ENCODE peak calls at places on chromosomes 2 and 18, in nine cellular contexts. Y is iPS DF 19.7; B is posterior cingulate gyrus; A is stimulated activated CD8-positive, alpha-beta memory T cell treated with anti-CD3 and anti-CD28 coated beads, Interleukin-12 subunit alpha, Interleukin-12 subunit beta, amount 100 ng/mL, for 1 hour; R is A673; I is NCI-H774; S is B cell; W is activated T-helper 1 cell treated with anti-CD3 and anti-CD28 coated beads, Interleukin-2, amount 50 U/mL, for 16 hours; M is hepatic stellate cell. X is an unnamed sample.

GRCh38 chr2:48126180-48126579 is 219.9 kb upstream of the FBXO11 start:
- DNase-seq in Y (no peak), B (peak; percentile 68), A (no peak), R (no peak), I (no peak), S (no peak), W (no peak), M (no peak), X (no peak)

GRCh38 chr2:17934721-17935120 is 56.3 kb downstream of the KCNS3 start:
- DNase-seq in Y (no peak), B (no peak), A (no peak), R (no peak), I (no peak), S (no peak), W (no peak), M (peak; percentile 78), X (no peak)

GRCh38 chr18:7464245-7464966 is 102.7 kb upstream of the PTPRM start:
- DNase-seq in Y (no peak), B (no peak), A (no peak), R (no peak), I (no peak), S (no peak), W (no peak), M (no peak), X (no peak)

GRCh38 chr2:208077286-208077685 is 47.0 kb downstream of the CRYGD start:
- DNase-seq in Y (no peak), B (no peak), A (no peak), R (no peak), I (no peak), S (no peak), W (no peak), M (peak; percentile 26), X (no peak)

GRCh38 chr2:1986166-1986565 is 241.9 kb upstream of the PXDN start:
- DNase-seq in Y (no peak), B (no peak), A (no peak), R (no peak), I (no peak), S (no peak), W (no peak), M (no peak), X (no peak)

GRCh38 chr2:156466739-156467405 is 30.7 kb downstream of the GPD2 start:
- DNase-seq in Y (no peak), B (no peak), A (no peak), R (no peak), I (no peak), S (no peak), W (no peak), M (no peak), X (no peak)

GRCh38 chr2:158664987-158665386 is 130.1 kb upstream of the DAPL1 start:
- DNase-seq in Y (no peak), B (peak; percentile 59), A (no peak), R (no peak), I (no peak), S (no peak), W (no peak), M (peak; percentile 32), X (no peak)

GRCh38 chr2:28471701-28472236 is 24.1 kb upstream of the PLB1 start:
- DNase-seq in Y (no peak), B (no peak), A (no peak), R (no peak), I (no peak), S (no peak), W (no peak), M (no peak), X (no peak)

GRCh38 chr2:207162319-207162718 is 3.4 kb downstream of the KLF7 start:
- DNase-seq in Y (no peak), B (no peak), A (no peak), R (no peak), I (no peak), S (no peak), W (no peak), M (no peak), X (no peak)

GRCh38 chr2:68948695-68949094 is 4.0 kb downstream of the GKN2 start:
- DNase-seq in Y (no peak), B (no peak), A (no peak), R (no peak), I (no peak), S (no peak), W (no peak), M (no peak), X (no peak)

GRCh38 chr18:58970943-58971799 is 106.5 kb downstream of the ZNF532 start:
- DNase-seq in Y (no peak), B (no peak), A (no peak), R (no peak), I (no peak), S (no peak), W (no peak), M (no peak), X (no peak)

GRCh38 chr2:41972179-41972578 is 75.6 kb upstream of the PKDCC start:
- DNase-seq in Y (no peak), B (no peak), A (no peak), R (no peak), I (no peak), S (no peak), W (no peak), M (no peak), X (no peak)

GRCh38 chr2:35946431-35946991 is 409.1 kb upstream of the CRIM1 start:
- DNase-seq in Y (no peak), B (no peak), A (no peak), R (no peak), I (no peak), S (no peak), W (no peak), M (no peak), X (no peak)

GRCh38 chr2:10054424-10054823 is 11.1 kb downstream of the KLF11 start:
- DNase-seq in Y (no peak), B (no peak), A (no peak), R (no peak), I (no peak), S (no peak), W (no peak), M (no peak), X (no peak)

GRCh38 chr2:70785137-70785911 is 5.1 kb downstream of the FIGLA start:
- DNase-seq in Y (no peak), B (peak; percentile 63), A (no peak), R (peak; percentile 64), I (no peak), S (no peak), W (no peak), M (peak; percentile 19), X (peak; percentile 47)

GRCh38 chr2:107418713-107419112 is 408.0 kb upstream of the RGPD4 start:
- DNase-seq in Y (no peak), B (no peak), A (no peak), R (no peak), I (no peak), S (no peak), W (no peak), M (no peak), X (no peak)

GRCh38 chr2:237818066-237818473 is 19.5 kb downstream of the RBM44 start:
- DNase-seq in Y (no peak), B (no peak), A (no peak), R (peak; percentile 49), I (no peak), S (no peak), W (no peak), M (no peak), X (no peak)

GRCh38 chr2:240993446-240994160 is 4.8 kb upstream of the SNED1 start:
- DNase-seq in Y (no peak), B (no peak), A (no peak), R (no peak), I (no peak), S (peak; percentile 34), W (no peak), M (no peak), X (peak; percentile 1)

GRCh38 chr2:46645681-46646162 is 166.4 kb downstream of the TMEM247 start:
- DNase-seq in Y (no peak), B (no peak), A (no peak), R (peak; percentile 52), I (no peak), S (no peak), W (no peak), M (peak; percentile 45), X (no peak)

GRCh38 chr2:3575534-3576324 is 669 bp downstream of the RPS7 start:
- DNase-seq in Y (no peak), B (no peak), A (no peak), R (no peak), I (no peak), S (no peak), W (no peak), M (no peak), X (no peak)